ENCODE peak calls at places on chromosomes 3 and 15, in nine cellular contexts. One of them, this sample, is unnamed.
A peak's percentile ranks its signal among the peaks of the same experiment; 100 is the strongest.

GRCh38 chr3:54445630-54446029 is 323.3 kb downstream of the CACNA2D3 start:
- DNase-seq in endothelial cell: no peak
- DNase-seq in H9: no peak
- DNase-seq in EL: no peak
- DNase-seq in RKO: no peak
- DNase-seq in activated CD4-positive, alpha-beta T cell treated with anti-CD3 and anti-CD28 coated beads, Interleukin-2, amount 50 U/mL, for 1 hour: no peak
- DNase-seq in AG09319: no peak
- DNase-seq in psoas muscle: no peak
- DNase-seq in activated naive CD8-positive, alpha-beta T cell treated with anti-CD3 and anti-CD28 coated beads, Interleukin-2, amount 50 U/mL, for 16 hours: no peak
- DNase-seq in this sample: no peak

GRCh38 chr15:45199136-45199810 is 11.5 kb upstream of the SHF start:
- DNase-seq in endothelial cell: no peak
- DNase-seq in H9: peak; percentile 40
- DNase-seq in EL: peak; percentile 29
- DNase-seq in RKO: peak; percentile 66
- DNase-seq in activated CD4-positive, alpha-beta T cell treated with anti-CD3 and anti-CD28 coated beads, Interleukin-2, amount 50 U/mL, for 1 hour: peak; percentile 22
- DNase-seq in AG09319: no peak
- DNase-seq in psoas muscle: no peak
- DNase-seq in activated naive CD8-positive, alpha-beta T cell treated with anti-CD3 and anti-CD28 coated beads, Interleukin-2, amount 50 U/mL, for 16 hours: no peak
- DNase-seq in this sample: peak; percentile 45

GRCh38 chr3:151085227-151085888 is at the start of gene MED12L:
- DNase-seq in endothelial cell: peak; percentile 83
- DNase-seq in H9: peak; percentile 79
- DNase-seq in EL: peak; percentile 72
- DNase-seq in RKO: no peak
- DNase-seq in activated CD4-positive, alpha-beta T cell treated with anti-CD3 and anti-CD28 coated beads, Interleukin-2, amount 50 U/mL, for 1 hour: peak; percentile 24
- DNase-seq in AG09319: peak; percentile 23
- DNase-seq in psoas muscle: peak; percentile 79
- DNase-seq in activated naive CD8-positive, alpha-beta T cell treated with anti-CD3 and anti-CD28 coated beads, Interleukin-2, amount 50 U/mL, for 16 hours: peak; percentile 1
- DNase-seq in this sample: peak; percentile 95

GRCh38 chr15:33851079-33851478 is 117.2 kb upstream of the CHRM5 start:
- DNase-seq in endothelial cell: no peak
- DNase-seq in H9: no peak
- DNase-seq in EL: no peak
- DNase-seq in RKO: no peak
- DNase-seq in activated CD4-positive, alpha-beta T cell treated with anti-CD3 and anti-CD28 coated beads, Interleukin-2, amount 50 U/mL, for 1 hour: no peak
- DNase-seq in AG09319: no peak
- DNase-seq in psoas muscle: no peak
- DNase-seq in activated naive CD8-positive, alpha-beta T cell treated with anti-CD3 and anti-CD28 coated beads, Interleukin-2, amount 50 U/mL, for 16 hours: no peak
- DNase-seq in this sample: no peak

GRCh38 chr15:56693761-56694160 is 39.5 kb downstream of the ZNF280D start:
- DNase-seq in endothelial cell: no peak
- DNase-seq in H9: no peak
- DNase-seq in EL: peak; percentile 12
- DNase-seq in RKO: no peak
- DNase-seq in activated CD4-positive, alpha-beta T cell treated with anti-CD3 and anti-CD28 coated beads, Interleukin-2, amount 50 U/mL, for 1 hour: no peak
- DNase-seq in AG09319: peak; percentile 16
- DNase-seq in psoas muscle: no peak
- DNase-seq in activated naive CD8-positive, alpha-beta T cell treated with anti-CD3 and anti-CD28 coated beads, Interleukin-2, amount 50 U/mL, for 16 hours: no peak
- DNase-seq in this sample: no peak

GRCh38 chr3:178205750-178206149 is 330.5 kb upstream of the KCNMB2 start:
- DNase-seq in endothelial cell: no peak
- DNase-seq in H9: no peak
- DNase-seq in EL: peak; percentile 30
- DNase-seq in RKO: no peak
- DNase-seq in activated CD4-positive, alpha-beta T cell treated with anti-CD3 and anti-CD28 coated beads, Interleukin-2, amount 50 U/mL, for 1 hour: no peak
- DNase-seq in AG09319: peak; percentile 0
- DNase-seq in psoas muscle: no peak
- DNase-seq in activated naive CD8-positive, alpha-beta T cell treated with anti-CD3 and anti-CD28 coated beads, Interleukin-2, amount 50 U/mL, for 16 hours: no peak
- DNase-seq in this sample: peak; percentile 53

GRCh38 chr3:155312781-155313180 is 19.3 kb upstream of the STRIT1 start:
- DNase-seq in endothelial cell: no peak
- DNase-seq in H9: no peak
- DNase-seq in EL: peak; percentile 22
- DNase-seq in RKO: no peak
- DNase-seq in activated CD4-positive, alpha-beta T cell treated with anti-CD3 and anti-CD28 coated beads, Interleukin-2, amount 50 U/mL, for 1 hour: no peak
- DNase-seq in AG09319: no peak
- DNase-seq in psoas muscle: no peak
- DNase-seq in activated naive CD8-positive, alpha-beta T cell treated with anti-CD3 and anti-CD28 coated beads, Interleukin-2, amount 50 U/mL, for 16 hours: no peak
- DNase-seq in this sample: no peak

GRCh38 chr3:141875374-141875892 is 1.0 kb upstream of the ATP1B3 start:
- DNase-seq in endothelial cell: peak; percentile 86
- DNase-seq in H9: peak; percentile 82
- DNase-seq in EL: peak; percentile 83
- DNase-seq in RKO: peak; percentile 86
- DNase-seq in activated CD4-positive, alpha-beta T cell treated with anti-CD3 and anti-CD28 coated beads, Interleukin-2, amount 50 U/mL, for 1 hour: peak; percentile 81
- DNase-seq in AG09319: peak; percentile 38
- DNase-seq in psoas muscle: peak; percentile 88
- DNase-seq in activated naive CD8-positive, alpha-beta T cell treated with anti-CD3 and anti-CD28 coated beads, Interleukin-2, amount 50 U/mL, for 16 hours: peak; percentile 64
- DNase-seq in this sample: peak; percentile 94

GRCh38 chr15:55659481-55659880 is 71.3 kb upstream of the PYGO1 start:
- DNase-seq in endothelial cell: no peak
- DNase-seq in H9: no peak
- DNase-seq in EL: no peak
- DNase-seq in RKO: no peak
- DNase-seq in activated CD4-positive, alpha-beta T cell treated with anti-CD3 and anti-CD28 coated beads, Interleukin-2, amount 50 U/mL, for 1 hour: no peak
- DNase-seq in AG09319: no peak
- DNase-seq in psoas muscle: no peak
- DNase-seq in activated naive CD8-positive, alpha-beta T cell treated with anti-CD3 and anti-CD28 coated beads, Interleukin-2, amount 50 U/mL, for 16 hours: no peak
- DNase-seq in this sample: no peak

GRCh38 chr3:38534604-38535003 is 38.5 kb downstream of the EXOG start:
- DNase-seq in endothelial cell: no peak
- DNase-seq in H9: no peak
- DNase-seq in EL: no peak
- DNase-seq in RKO: no peak
- DNase-seq in activated CD4-positive, alpha-beta T cell treated with anti-CD3 and anti-CD28 coated beads, Interleukin-2, amount 50 U/mL, for 1 hour: no peak
- DNase-seq in AG09319: no peak
- DNase-seq in psoas muscle: no peak
- DNase-seq in activated naive CD8-positive, alpha-beta T cell treated with anti-CD3 and anti-CD28 coated beads, Interleukin-2, amount 50 U/mL, for 16 hours: no peak
- DNase-seq in this sample: no peak

GRCh38 chr3:138879541-138880380 is 45.0 kb upstream of the PIK3CB start:
- DNase-seq in endothelial cell: no peak
- DNase-seq in H9: peak; percentile 35
- DNase-seq in EL: no peak
- DNase-seq in RKO: no peak
- DNase-seq in activated CD4-positive, alpha-beta T cell treated with anti-CD3 and anti-CD28 coated beads, Interleukin-2, amount 50 U/mL, for 1 hour: no peak
- DNase-seq in AG09319: no peak
- DNase-seq in psoas muscle: no peak
- DNase-seq in activated naive CD8-positive, alpha-beta T cell treated with anti-CD3 and anti-CD28 coated beads, Interleukin-2, amount 50 U/mL, for 16 hours: no peak
- DNase-seq in this sample: no peak

GRCh38 chr3:149273096-149273751 is 51.6 kb upstream of the CP start:
- DNase-seq in endothelial cell: peak; percentile 50
- DNase-seq in H9: peak; percentile 59
- DNase-seq in EL: peak; percentile 83
- DNase-seq in RKO: peak; percentile 92
- DNase-seq in activated CD4-positive, alpha-beta T cell treated with anti-CD3 and anti-CD28 coated beads, Interleukin-2, amount 50 U/mL, for 1 hour: no peak
- DNase-seq in AG09319: peak; percentile 77
- DNase-seq in psoas muscle: no peak
- DNase-seq in activated naive CD8-positive, alpha-beta T cell treated with anti-CD3 and anti-CD28 coated beads, Interleukin-2, amount 50 U/mL, for 16 hours: no peak
- DNase-seq in this sample: peak; percentile 91

GRCh38 chr15:40906947-40907802 is 12.9 kb downstream of the VPS18 start:
- DNase-seq in endothelial cell: peak; percentile 75
- DNase-seq in H9: peak; percentile 47
- DNase-seq in EL: peak; percentile 50
- DNase-seq in RKO: no peak
- DNase-seq in activated CD4-positive, alpha-beta T cell treated with anti-CD3 and anti-CD28 coated beads, Interleukin-2, amount 50 U/mL, for 1 hour: peak; percentile 48
- DNase-seq in AG09319: no peak
- DNase-seq in psoas muscle: no peak
- DNase-seq in activated naive CD8-positive, alpha-beta T cell treated with anti-CD3 and anti-CD28 coated beads, Interleukin-2, amount 50 U/mL, for 16 hours: no peak
- DNase-seq in this sample: peak; percentile 55

GRCh38 chr3:71217640-71218222 is 365.8 kb downstream of the FOXP1 start:
- DNase-seq in endothelial cell: no peak
- DNase-seq in H9: no peak
- DNase-seq in EL: no peak
- DNase-seq in RKO: no peak
- DNase-seq in activated CD4-positive, alpha-beta T cell treated with anti-CD3 and anti-CD28 coated beads, Interleukin-2, amount 50 U/mL, for 1 hour: no peak
- DNase-seq in AG09319: no peak
- DNase-seq in psoas muscle: no peak
- DNase-seq in activated naive CD8-positive, alpha-beta T cell treated with anti-CD3 and anti-CD28 coated beads, Interleukin-2, amount 50 U/mL, for 16 hours: no peak
- DNase-seq in this sample: no peak

This sample was measured in astrocyte of the hippocampus.